ENCODE peak calls at places on chromosomes 12 and 14, in four cellular contexts. R, F, J and X are unnamed samples.

GRCh38 chr12:3055712-3056467 is 21.3 kb upstream of the TSPAN9 start:
- DNase-seq in R (no peak), F (no peak), J (no peak), X (peak; percentile 58)

GRCh38 chr12:114238808-114239207 is 167.1 kb downstream of the TBX5 start:
- DNase-seq in R (no peak), F (peak; percentile 7), J (no peak), X (no peak)

GRCh38 chr12:31773867-31774266 is 45.0 kb upstream of the AMN1 start:
- DNase-seq in R (no peak), F (peak; percentile 16), J (no peak), X (peak; percentile 78)

GRCh38 chr14:104879983-104880565 is 15.0 kb downstream of the CEP170B start:
- DNase-seq in R (no peak), F (no peak), J (peak; percentile 54), X (no peak)

GRCh38 chr14:63308723-63309317 is 9.9 kb downstream of the GPHB5 start:
- DNase-seq in R (no peak), F (peak; percentile 15), J (no peak), X (peak; percentile 53)

GRCh38 chr12:754238-754816 is 1.9 kb downstream of the WNK1 start:
- DNase-seq in R (no peak), F (peak; percentile 36), J (no peak), X (no peak)

GRCh38 chr12:121949643-121950397 is 31.4 kb downstream of the CFAP251 start:
- DNase-seq in R (no peak), F (peak; percentile 79), J (no peak), X (no peak)

GRCh38 chr14:22463763-22464173 is 125.3 kb downstream of the DAD1 start:
- DNase-seq in R (peak; percentile 74), F (no peak), J (no peak), X (no peak)

GRCh38 chr12:62621239-62621638 is 154.6 kb downstream of the MON2 start:
- DNase-seq in R (no peak), F (no peak), J (no peak), X (no peak)

GRCh38 chr12:66688836-66689439 is 10.1 kb upstream of the GRIP1 start:
- DNase-seq in R (peak; percentile 61), F (peak; percentile 20), J (no peak), X (peak; percentile 81)

GRCh38 chr12:68958337-68958736 is 25.4 kb upstream of the CPM start:
- DNase-seq in R (no peak), F (no peak), J (no peak), X (no peak)

GRCh38 chr12:78088391-78088832 is 257.7 kb downstream of the NAV3 start:
- DNase-seq in R (no peak), F (peak; percentile 40), J (no peak), X (no peak)

GRCh38 chr12:19880724-19881123 is 441.4 kb downstream of the AEBP2 start:
- DNase-seq in R (no peak), F (no peak), J (no peak), X (no peak)

GRCh38 chr14:44030963-44031362 is 476.1 kb downstream of the FSCB start:
- DNase-seq in R (no peak), F (no peak), J (no peak), X (no peak)

GRCh38 chr12:56980941-56981530 is 23.6 kb upstream of the RDH16 start:
- DNase-seq in R (no peak), F (no peak), J (no peak), X (no peak)

GRCh38 chr12:18998343-18999270 is 130.9 kb upstream of the PLEKHA5 start:
- DNase-seq in R (no peak), F (peak; percentile 93), J (no peak), X (no peak)

GRCh38 chr12:52319097-52319496 is 2.1 kb downstream of the KRT83 start:
- DNase-seq in R (no peak), F (no peak), J (no peak), X (peak; percentile 35)
- TF ChIP-seq CTCF in R (no peak), F (no peak), J (no peak), X (peak; percentile 35)

GRCh38 chr14:82447586-82447985 is 913.9 kb upstream of the SEL1L start:
- DNase-seq in R (no peak), F (no peak), J (no peak), X (peak; percentile 33)
- TF ChIP-seq CTCF in R (no peak), F (no peak), J (no peak), X (peak; percentile 25)

DNA sequence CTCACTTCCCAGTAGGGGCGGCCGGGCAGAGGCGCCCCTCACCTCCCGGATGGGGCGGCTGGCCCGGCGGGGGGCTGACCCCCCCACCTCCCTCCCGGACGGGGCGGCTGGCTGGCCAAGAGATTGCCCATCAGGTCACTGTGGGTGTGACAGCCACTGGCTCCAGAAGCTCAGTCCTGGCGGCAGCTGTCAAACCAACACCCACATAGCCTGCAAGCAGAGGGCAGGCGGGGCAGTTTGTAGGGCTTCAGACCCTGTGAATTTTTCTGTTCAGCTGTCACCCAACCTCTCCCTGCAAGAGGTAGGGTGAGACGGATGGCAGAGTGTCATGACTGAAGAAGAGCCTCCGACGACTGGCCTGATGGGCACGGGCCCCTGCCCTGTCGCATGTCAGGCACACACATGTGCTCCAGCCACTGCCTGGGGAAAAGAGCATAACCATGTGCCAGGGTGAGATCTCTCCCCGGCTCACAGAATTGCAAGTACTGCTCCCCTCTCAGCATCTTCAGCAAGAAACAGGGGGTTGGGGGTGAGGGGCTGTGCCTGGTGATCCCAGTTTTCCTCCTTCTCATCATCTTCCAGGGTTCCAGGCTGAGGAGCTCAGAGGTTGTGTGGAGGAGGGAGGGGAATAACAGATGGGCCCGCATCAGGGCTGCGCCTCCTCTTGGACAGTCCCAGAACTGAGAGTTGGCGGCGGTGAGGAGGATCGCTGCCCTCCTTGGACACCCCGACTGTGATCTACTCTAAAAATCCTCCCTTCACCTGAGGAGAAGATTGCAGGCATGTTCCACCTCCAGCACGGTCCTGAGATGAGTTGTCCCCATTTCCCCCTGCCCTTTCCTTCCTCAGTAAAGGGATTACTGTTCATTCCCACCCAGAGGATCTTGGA is 11.2 kb upstream of the PRPH start:
- DNase-seq in R (no peak), F (no peak), J (no peak), X (peak; percentile 33)
- TF ChIP-seq CTCF in R (no peak), F (peak; percentile 17), J (no peak), X (no peak)

GRCh38 chr14:37597538-37598084 is 2.2 kb downstream of the TTC6 start:
- DNase-seq in R (no peak), F (peak; percentile 30), J (no peak), X (no peak)
- TF ChIP-seq CTCF in R (no peak), F (peak; percentile 52), J (no peak), X (no peak)

GRCh38 chr14:47596232-47596631 is 79.2 kb downstream of the MDGA2 start:
- DNase-seq in R (no peak), F (no peak), J (no peak), X (no peak)
- TF ChIP-seq CTCF in R (no peak), F (no peak), J (no peak), X (no peak)

GRCh38 chr14:94636744-94637412 is 24.7 kb downstream of the SERPINA3 start:
- DNase-seq in R (no peak), F (peak; percentile 35), J (no peak), X (peak; percentile 61)
- TF ChIP-seq CTCF in R (no peak), F (peak; percentile 36), J (no peak), X (peak; percentile 58)

GRCh38 chr12:119227292-119227691 is 48.6 kb downstream of the HSPB8 start:
- DNase-seq in R (no peak), F (no peak), J (no peak), X (no peak)

GRCh38 chr12:119229837-119230236 is 51.1 kb downstream of the HSPB8 start:
- DNase-seq in R (peak; percentile 9), F (peak; percentile 29), J (peak; percentile 71), X (peak; percentile 79)

GRCh38 chr12:119229205-119229604 is 50.5 kb downstream of the HSPB8 start:
- DNase-seq in R (no peak), F (no peak), J (no peak), X (no peak)

GRCh38 chr12:119231774-119232173 is 53.0 kb downstream of the HSPB8 start:
- DNase-seq in R (no peak), F (no peak), J (no peak), X (no peak)

DNA sequence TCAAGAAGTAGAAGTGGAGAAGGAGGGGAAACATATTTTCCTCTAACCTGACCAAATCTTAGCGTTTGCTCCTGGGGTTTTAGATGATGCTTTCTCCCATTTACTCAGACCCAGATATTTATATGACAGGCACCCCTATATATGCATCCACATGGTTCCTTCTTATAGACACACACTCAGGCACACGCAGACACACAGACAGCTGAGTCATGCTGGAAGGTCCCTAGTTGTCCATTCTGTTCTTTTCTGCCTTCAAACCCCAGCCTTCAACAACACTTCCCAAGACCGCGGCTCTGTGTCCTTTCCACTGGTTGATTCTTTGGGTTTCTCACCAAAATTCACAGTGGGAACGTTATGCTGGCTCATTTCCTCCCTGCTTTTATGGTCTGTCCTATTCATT is 52.1 kb downstream of the HSPB8 start:
- DNase-seq in R (no peak), F (no peak), J (no peak), X (no peak)
- TF ChIP-seq CTCF in R (no peak), F (no peak), J (no peak), X (no peak)

GRCh38 chr12:127711108-127711507 is 555.9 kb upstream of the TMEM132C start:
- DNase-seq in R (no peak), F (no peak), J (no peak), X (no peak)
- TF ChIP-seq CTCF in R (no peak), F (peak; percentile 39), J (no peak), X (no peak)